ENCODE peak calls at places on chromosomes 6 and 20, in eight cellular contexts. K, M, T, Q, R, J, Z and A are unnamed samples.

GRCh38 chr6:26017567-26017966 is 55.0 kb downstream of the TRIM38 start:
- DNase-seq in K (no peak), M (peak; percentile 45), T (no peak), Q (peak; percentile 48), R (no peak), J (peak; percentile 77), Z (peak; percentile 95), A (peak; percentile 77)

GRCh38 chr6:109292420-109292819 is 89.8 kb downstream of the CD164 start:
- DNase-seq in K (no peak), M (no peak), T (no peak), Q (no peak), R (no peak), J (peak; percentile 52), Z (no peak), A (no peak)

GRCh38 chr20:48458601-48459385 is 369.0 kb downstream of the PREX1 start:
- DNase-seq in K (no peak), M (no peak), T (no peak), Q (no peak), R (no peak), J (no peak), Z (no peak), A (no peak)

GRCh38 chr6:158825951-158826306 is 6.8 kb upstream of the EZR start:
- DNase-seq in K (no peak), M (no peak), T (peak; percentile 56), Q (no peak), R (no peak), J (peak; percentile 56), Z (peak; percentile 75), A (peak; percentile 25)

GRCh38 chr6:44254957-44255808 is 2.1 kb downstream of the SLC35B2 start:
- DNase-seq in K (no peak), M (no peak), T (no peak), Q (no peak), R (no peak), J (peak; percentile 70), Z (no peak), A (no peak)

GRCh38 chr6:167079853-167080297 is 43.0 kb upstream of the CCR6 start:
- DNase-seq in K (no peak), M (no peak), T (no peak), Q (no peak), R (no peak), J (no peak), Z (no peak), A (no peak)

GRCh38 chr20:51127713-51128112 is 104.8 kb upstream of the KCNG1 start:
- DNase-seq in K (no peak), M (no peak), T (no peak), Q (no peak), R (no peak), J (no peak), Z (no peak), A (no peak)

GRCh38 chr6:127267742-127268588 is 1.3 kb downstream of the RNF146 start:
- DNase-seq in K (no peak), M (peak; percentile 3), T (no peak), Q (no peak), R (peak; percentile 12), J (no peak), Z (no peak), A (no peak)

GRCh38 chr20:35773154-35773751 is 1.4 kb downstream of the PHF20 start:
- DNase-seq in K (peak; percentile 3), M (peak; percentile 37), T (peak; percentile 48), Q (peak; percentile 34), R (no peak), J (peak; percentile 58), Z (peak; percentile 24), A (no peak)

GRCh38 chr6:67009818-67010217 is 1302.8 kb upstream of the EYS start:
- DNase-seq in K (no peak), M (no peak), T (peak; percentile 28), Q (no peak), R (peak; percentile 39), J (peak; percentile 72), Z (no peak), A (no peak)

GRCh38 chr6:139568956-139569538 is 194.6 kb upstream of the CITED2 start:
- DNase-seq in K (no peak), M (no peak), T (no peak), Q (no peak), R (no peak), J (no peak), Z (peak; percentile 88), A (no peak)

GRCh38 chr6:118383924-118384323 is 164.2 kb upstream of the PLN start:
- DNase-seq in K (no peak), M (no peak), T (no peak), Q (no peak), R (no peak), J (no peak), Z (no peak), A (no peak)

GRCh38 chr6:18122128-18123093 is at the start of gene NHLRC1:
- DNase-seq in K (peak; percentile 35), M (peak; percentile 93), T (peak; percentile 93), Q (peak; percentile 88), R (peak; percentile 84), J (peak; percentile 94), Z (peak; percentile 82), A (peak; percentile 94)

GRCh38 chr6:135970750-135971149 is 119.2 kb downstream of the PDE7B start:
- DNase-seq in K (no peak), M (no peak), T (no peak), Q (no peak), R (no peak), J (no peak), Z (no peak), A (no peak)

GRCh38 chr6:2688416-2689064 is 62.2 kb downstream of the MYLK4 start:
- DNase-seq in K (no peak), M (peak; percentile 4), T (no peak), Q (no peak), R (peak; percentile 23), J (no peak), Z (peak; percentile 90), A (no peak)

GRCh38 chr20:6613280-6613861 is 154.1 kb upstream of the BMP2 start:
- DNase-seq in K (no peak), M (no peak), T (no peak), Q (no peak), R (no peak), J (no peak), Z (no peak), A (no peak)

GRCh38 chr20:52303281-52303950 is 111.8 kb upstream of the ZFP64 start:
- DNase-seq in K (no peak), M (no peak), T (no peak), Q (no peak), R (no peak), J (no peak), Z (no peak), A (no peak)

GRCh38 chr6:127737009-127737486 is 160.1 kb downstream of the C6orf58 start:
- DNase-seq in K (no peak), M (peak; percentile 52), T (peak; percentile 84), Q (peak; percentile 41), R (peak; percentile 63), J (no peak), Z (peak; percentile 73), A (peak; percentile 35)

GRCh38 chr20:32672982-32673727 is 586 bp downstream of the C20orf203 start:
- DNase-seq in K (no peak), M (no peak), T (no peak), Q (no peak), R (no peak), J (peak; percentile 73), Z (no peak), A (no peak)

GRCh38 chr6:156387472-156387871 is 389.7 kb upstream of the ARID1B start:
- DNase-seq in K (no peak), M (no peak), T (no peak), Q (no peak), R (no peak), J (no peak), Z (no peak), A (no peak)

GRCh38 chr6:100134703-100135102 is 140.7 kb upstream of the MCHR2 start:
- DNase-seq in K (no peak), M (no peak), T (no peak), Q (no peak), R (no peak), J (no peak), Z (peak; percentile 23), A (no peak)

GRCh38 chr6:169640347-169640972 is 61.4 kb downstream of the WDR27 start:
- DNase-seq in K (no peak), M (no peak), T (no peak), Q (no peak), R (no peak), J (no peak), Z (peak; percentile 17), A (no peak)

GRCh38 chr6:16322666-16323312 is 84.4 kb downstream of the GMPR start:
- DNase-seq in K (no peak), M (peak; percentile 78), T (peak; percentile 39), Q (peak; percentile 33), R (no peak), J (peak; percentile 82), Z (peak; percentile 99), A (peak; percentile 18)

GRCh38 chr6:73079978-73080377 is 145.3 kb downstream of the KHDC1L start:
- DNase-seq in K (no peak), M (no peak), T (no peak), Q (no peak), R (no peak), J (no peak), Z (peak; percentile 43), A (no peak)
- H3K27ac ChIP-seq in K (no peak overlapping the region), M (no peak overlapping the region), T (no peak overlapping the region), Q (no peak overlapping the region), R (no peak overlapping the region), J (no peak overlapping the region), Z (no peak overlapping the region), A (no peak overlapping the region)

GRCh38 chr6:142696123-142696522 is 248.9 kb downstream of the HIVEP2 start:
- DNase-seq in K (no peak), M (no peak), T (no peak), Q (no peak), R (no peak), J (no peak), Z (no peak), A (no peak)
- H3K4me1 ChIP-seq in K (no peaks in the 10 kb centered on the region), M (peaks cover 14% of the 10 kb centered on the region), T (no peaks in the 10 kb centered on the region), Q (no peaks in the 10 kb centered on the region), R (peaks cover 20% of the 10 kb centered on the region), J (no peaks in the 10 kb centered on the region), Z (peaks cover 3% of the 10 kb centered on the region), A (no peaks in the 10 kb centered on the region)

GRCh38 chr6:126182650-126183311 is 157.1 kb upstream of the CENPW start:
- DNase-seq in K (no peak), M (peak; percentile 3), T (no peak), Q (no peak), R (peak; percentile 83), J (no peak), Z (no peak), A (no peak)
- TF ChIP-seq CTCF in K (no peak), M (no peak), T (no peak), Q (no peak), R (peak; percentile 4), J (peak; percentile 43), Z (no peak), A (no peak)

GRCh38 chr6:36686668-36687513 is 8.4 kb downstream of the CDKN1A start:
- DNase-seq in K (no peak), M (no peak), T (no peak), Q (no peak), R (no peak), J (peak; percentile 25), Z (no peak), A (no peak)

GRCh38 chr6:36685198-36685919 is 6.8 kb downstream of the CDKN1A start:
- DNase-seq in K (no peak), M (no peak), T (no peak), Q (no peak), R (no peak), J (peak; percentile 29), Z (no peak), A (no peak)

GRCh38 chr6:36683656-36684446 is 5.3 kb downstream of the CDKN1A start:
- DNase-seq in K (no peak), M (peak; percentile 64), T (no peak), Q (no peak), R (peak; percentile 83), J (peak; percentile 42), Z (no peak), A (no peak)

GRCh38 chr6:36684447-36684812 is 5.9 kb downstream of the CDKN1A start:
- DNase-seq in K (no peak), M (no peak), T (no peak), Q (no peak), R (no peak), J (no peak), Z (no peak), A (no peak)

GRCh38 chr6:36685926-36686667 is 7.6 kb downstream of the CDKN1A start:
- DNase-seq in K (no peak), M (peak; percentile 45), T (no peak), Q (peak; percentile 43), R (no peak), J (peak; percentile 20), Z (no peak), A (no peak)
- H3K27ac ChIP-seq in K (peak overlapping the region; percentile 28), M (no peak overlapping the region), T (no peak overlapping the region), Q (peak overlapping the region; percentile 4), R (no peak overlapping the region), J (no peak overlapping the region), Z (no peak overlapping the region), A (no peak overlapping the region)